ENCODE peak calls at places on chromosomes 16 and 17, in six cellular contexts. J is lower lobe of right lung, I is A549, L is adrenal gland, R is heart right ventricle, T is HAP-1. A is an unnamed sample.

GRCh38 chr17:73342549-73343167 is 30.9 kb upstream of the CDC42EP4 start:
- DNase-seq in L (no peak), J (no peak), I (peak; percentile 65), T (peak; percentile 29), R (no peak), A (no peak)

GRCh38 chr17:82023447-82024241 is 539 bp downstream of the LRRC45 start:
- DNase-seq in R (no peak), I (no peak), L (no peak), J (no peak), T (peak; percentile 45), A (no peak)

GRCh38 chr17:74457820-74458166 is 8.6 kb upstream of the CD300A start:
- DNase-seq in J (no peak), T (no peak), I (no peak), R (no peak), L (no peak), A (no peak)

GRCh38 chr17:59427996-59428395 is 96.5 kb downstream of the YPEL2 start:
- DNase-seq in J (no peak), I (no peak), R (no peak), L (no peak), T (no peak), A (no peak)

GRCh38 chr16:65760874-65761273 is 605.6 kb upstream of the CDH5 start:
- DNase-seq in I (no peak), T (no peak), L (no peak), J (no peak), R (no peak), A (no peak)

GRCh38 chr16:1809281-1809801 is 15.8 kb upstream of the IGFALS start:
- DNase-seq in I (peak; percentile 50), J (peak; percentile 38), L (no peak), T (no peak), R (no peak), A (no peak)

GRCh38 chr16:67447508-67448076 is 16.7 kb downstream of the HSD11B2 start:
- DNase-seq in R (peak; percentile 62), L (peak; percentile 57), J (no peak), I (peak; percentile 64), T (peak; percentile 80), A (no peak)

GRCh38 chr17:68853439-68853838 is 101.8 kb downstream of the ABCA8 start:
- DNase-seq in R (no peak), I (no peak), J (no peak), T (no peak), L (no peak), A (no peak)

GRCh38 chr17:66715745-66716156 is 119.2 kb upstream of the CACNG5 start:
- DNase-seq in I (peak; percentile 80), L (peak; percentile 21), T (peak; percentile 33), R (no peak), J (no peak), A (no peak)

GRCh38 chr17:45895304-45895968 is 1.1 kb downstream of the MAPT start:
- DNase-seq in R (no peak), I (peak; percentile 47), L (no peak), J (no peak), T (peak; percentile 36), A (no peak)

GRCh38 chr17:76204277-76204676 is 36.0 kb downstream of the RNF157 start:
- DNase-seq in T (no peak), R (no peak), J (no peak), L (no peak), I (peak; percentile 36), A (no peak)

GRCh38 chr16:85529489-85530369 is 83.4 kb upstream of the GSE1 start:
- DNase-seq in R (no peak), T (no peak), L (no peak), I (peak; percentile 21), J (no peak), A (no peak)

GRCh38 chr16:6684076-6684673 is 648.5 kb upstream of the RBFOX1 start:
- DNase-seq in L (peak; percentile 17), R (no peak), T (peak; percentile 10), J (no peak), I (peak; percentile 25), A (no peak)

DNA sequence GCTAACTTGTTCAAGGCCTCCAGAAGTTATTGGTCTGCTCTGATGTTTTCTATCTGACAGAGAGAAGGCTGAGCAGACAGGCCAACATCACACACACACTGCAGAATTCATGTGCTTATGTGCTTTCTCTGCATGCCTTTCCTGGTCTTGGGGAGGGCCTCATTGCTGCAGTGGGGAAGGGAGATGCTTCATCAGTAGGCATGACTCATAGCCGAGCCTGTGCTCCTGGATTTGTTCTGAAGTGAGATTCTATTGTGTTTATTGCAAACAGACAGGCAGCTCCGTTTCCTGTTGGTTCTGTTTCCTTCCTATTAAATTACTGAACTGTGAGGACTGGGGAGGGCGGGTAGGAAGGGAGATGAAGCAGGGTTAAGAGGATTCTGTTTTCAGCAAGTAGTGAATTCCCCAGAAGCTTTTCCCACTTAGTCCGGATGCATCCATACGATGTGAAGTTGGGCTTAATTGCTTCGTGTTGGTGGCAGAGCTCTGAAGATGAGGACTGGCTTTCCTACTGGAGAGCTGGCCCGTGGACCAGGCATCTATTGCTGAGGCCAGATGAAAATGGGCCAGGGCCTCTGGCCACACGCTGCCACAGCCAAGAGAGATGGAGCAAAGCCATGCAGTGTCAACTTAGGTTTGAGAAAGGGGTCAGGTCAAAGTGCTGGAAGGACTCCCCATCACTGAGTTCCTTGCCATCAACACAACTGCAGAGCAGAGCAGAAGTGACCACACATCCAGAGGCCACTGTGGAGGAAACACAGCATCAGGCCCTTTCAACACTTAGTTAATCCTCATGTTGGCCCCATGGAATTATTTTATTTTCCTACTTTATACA is 179.3 kb downstream of the UTP18 start:
- DNase-seq in T (no peak), R (no peak), I (no peak), L (no peak), J (no peak), A (no peak)
- H3K9me3 ChIP-seq in T (no peaks in the 10 kb centered on the region), R (no peaks in the 10 kb centered on the region), I (no peaks in the 10 kb centered on the region), L (no peaks in the 10 kb centered on the region), J (no peaks in the 10 kb centered on the region), A (no peaks in the 10 kb centered on the region)

GRCh38 chr16:3591436-3591803 is 14.2 kb upstream of the NLRC3 start:
- DNase-seq in T (no peak), L (no peak), I (no peak), J (no peak), R (no peak), A (no peak)
- H3K9me3 ChIP-seq in T (no peaks in the 10 kb centered on the region), L (no peaks in the 10 kb centered on the region), I (no peaks in the 10 kb centered on the region), J (no peaks in the 10 kb centered on the region), R (no peaks in the 10 kb centered on the region), A (no peaks in the 10 kb centered on the region)

DNA sequence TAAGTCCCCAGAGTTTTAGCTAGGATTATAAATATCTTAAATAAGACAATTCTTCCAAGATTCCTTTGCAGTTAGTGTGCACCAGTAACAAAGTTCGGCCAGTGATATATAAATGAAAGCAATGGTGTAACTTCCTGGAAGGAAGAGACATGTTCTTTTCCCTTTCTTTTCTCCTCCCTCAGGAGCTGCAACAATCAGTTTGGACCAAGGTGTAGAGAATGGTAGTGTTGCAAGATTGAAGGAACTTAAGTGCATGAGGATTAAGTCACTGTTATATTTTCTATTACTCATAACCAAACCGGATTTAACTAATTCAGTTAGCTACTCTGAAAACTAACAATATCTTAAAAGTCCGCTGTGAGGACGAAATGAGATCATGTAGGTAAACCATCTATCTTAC is 68.9 kb upstream of the KCNJ16 start:
- DNase-seq in T (no peak), R (no peak), I (no peak), L (no peak), J (no peak), A (no peak)
- H3K9me3 ChIP-seq in T (no peaks in the 10 kb centered on the region), R (no peaks in the 10 kb centered on the region), I (no peaks in the 10 kb centered on the region), L (no peaks in the 10 kb centered on the region), J (no peaks in the 10 kb centered on the region), A (no peaks in the 10 kb centered on the region)

DNA sequence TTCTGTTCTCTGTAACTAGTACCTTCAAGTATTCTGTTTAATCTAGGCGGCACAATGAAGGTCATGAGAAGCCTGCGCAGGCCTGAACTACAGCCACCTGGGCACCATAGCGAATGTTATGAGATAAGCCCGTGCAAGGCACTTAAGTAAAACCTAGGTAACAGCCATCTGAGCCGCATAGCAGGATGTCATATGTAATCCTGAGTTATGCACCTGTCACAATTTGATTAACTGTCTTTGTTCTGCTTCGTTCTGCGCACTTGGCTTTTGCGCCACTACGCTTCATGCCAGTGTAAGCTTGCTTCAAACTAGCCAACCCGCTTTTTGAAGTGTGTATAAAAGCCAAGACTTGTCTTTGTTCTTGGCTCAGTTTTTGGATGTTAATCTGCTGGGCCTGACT is 449.8 kb downstream of the KCNJ18 start:
- DNase-seq in T (no peak), I (no peak), L (no peak), R (no peak), J (no peak), A (no peak)
- H3K9me3 ChIP-seq in T (no peaks in the 10 kb centered on the region), I (no peaks in the 10 kb centered on the region), L (no peaks in the 10 kb centered on the region), R (no peaks in the 10 kb centered on the region), J (no peaks in the 10 kb centered on the region), A (no peaks in the 10 kb centered on the region)

A was measured in T-helper 17 cell.